ENCODE peak calls at places on chromosome 21, in four cellular contexts. One of them, this sample, is unnamed.

GRCh38 chr21:20215959-20216358 is 782.2 kb upstream of the NCAM2 start:
- DNase-seq in glutamatergic neuron: no peak
- DNase-seq in WTC11: no peak
- DNase-seq in cardiac muscle cell: no peak
- DNase-seq in this sample: no peak

GRCh38 chr21:30444204-30444603 is 4.1 kb downstream of the KRTAP15-1 start:
- DNase-seq in glutamatergic neuron: no peak
- DNase-seq in WTC11: peak
- DNase-seq in cardiac muscle cell: no peak
- DNase-seq in this sample: no peak

GRCh38 chr21:26177187-26177586 is 6.6 kb upstream of the APP start:
- DNase-seq in glutamatergic neuron: no peak
- DNase-seq in WTC11: no peak
- DNase-seq in cardiac muscle cell: no peak
- DNase-seq in this sample: no peak

GRCh38 chr21:29077651-29078090 is 4.2 kb upstream of the CCT8 start:
- DNase-seq in glutamatergic neuron: no peak
- DNase-seq in WTC11: no peak
- DNase-seq in cardiac muscle cell: peak
- DNase-seq in this sample: no peak

GRCh38 chr21:24280591-24280990 is 1326.7 kb downstream of the MRPL39 start:
- DNase-seq in glutamatergic neuron: no peak
- DNase-seq in WTC11: no peak
- DNase-seq in cardiac muscle cell: no peak
- DNase-seq in this sample: no peak

GRCh38 chr21:32131960-32132359 is 146.9 kb downstream of the MIS18A start:
- DNase-seq in glutamatergic neuron: no peak
- DNase-seq in WTC11: no peak
- DNase-seq in cardiac muscle cell: peak
- DNase-seq in this sample: no peak

GRCh38 chr21:28790335-28790734 is 202.3 kb downstream of the LTN1 start:
- DNase-seq in glutamatergic neuron: no peak
- DNase-seq in WTC11: no peak
- DNase-seq in cardiac muscle cell: no peak
- DNase-seq in this sample: no peak

GRCh38 chr21:31298618-31299269 is 45.3 kb downstream of the TIAM1 start:
- DNase-seq in glutamatergic neuron: no peak
- DNase-seq in WTC11: no peak
- DNase-seq in cardiac muscle cell: no peak
- DNase-seq in this sample: no peak

GRCh38 chr21:24163539-24163938 is 1443.7 kb downstream of the MRPL39 start:
- DNase-seq in glutamatergic neuron: no peak
- DNase-seq in WTC11: no peak
- DNase-seq in cardiac muscle cell: no peak
- DNase-seq in this sample: no peak

GRCh38 chr21:32412162-32412997 is at the start of gene EVA1C:
- DNase-seq in glutamatergic neuron: peak
- DNase-seq in WTC11: peak
- DNase-seq in cardiac muscle cell: peak
- DNase-seq in this sample: no peak

GRCh38 chr21:18318156-18318555 is 73.5 kb downstream of the CHODL start:
- DNase-seq in glutamatergic neuron: no peak
- DNase-seq in WTC11: no peak
- DNase-seq in cardiac muscle cell: no peak
- DNase-seq in this sample: no peak

GRCh38 chr21:33978585-33978984 is 63.0 kb upstream of the ATP5PO start:
- DNase-seq in glutamatergic neuron: no peak
- DNase-seq in WTC11: no peak
- DNase-seq in cardiac muscle cell: no peak
- DNase-seq in this sample: no peak

GRCh38 chr21:33924766-33925100 is 9.1 kb upstream of the ATP5PO start:
- DNase-seq in glutamatergic neuron: no peak
- DNase-seq in WTC11: no peak
- DNase-seq in cardiac muscle cell: no peak
- DNase-seq in this sample: no peak

GRCh38 chr21:33262921-33263320 is 3.2 kb upstream of the IL10RB start:
- DNase-seq in glutamatergic neuron: no peak
- DNase-seq in WTC11: no peak
- DNase-seq in cardiac muscle cell: no peak
- DNase-seq in this sample: no peak

GRCh38 chr21:33265664-33266049 is 510 bp upstream of the IL10RB start:
- DNase-seq in glutamatergic neuron: no peak
- DNase-seq in WTC11: no peak
- DNase-seq in cardiac muscle cell: no peak
- DNase-seq in this sample: peak

GRCh38 chr21:35850029-35850428 is 210.3 kb downstream of the SETD4 start:
- DNase-seq in glutamatergic neuron: no peak
- DNase-seq in WTC11: no peak
- DNase-seq in cardiac muscle cell: peak
- DNase-seq in this sample: no peak

GRCh38 chr21:40404319-40404906 is 442.5 kb downstream of the DSCAM start:
- DNase-seq in glutamatergic neuron: no peak
- DNase-seq in WTC11: no peak
- DNase-seq in cardiac muscle cell: no peak
- DNase-seq in this sample: no peak

GRCh38 chr21:35932232-35932911 is 128.0 kb downstream of the SETD4 start:
- DNase-seq in glutamatergic neuron: no peak
- DNase-seq in WTC11: no peak
- DNase-seq in cardiac muscle cell: peak
- DNase-seq in this sample: peak

GRCh38 chr21:26506951-26507350 is 66.1 kb downstream of the CYYR1 start:
- DNase-seq in glutamatergic neuron: no peak
- DNase-seq in WTC11: no peak
- DNase-seq in cardiac muscle cell: peak
- DNase-seq in this sample: no peak

GRCh38 chr21:35357041-35357780 is 308.1 kb upstream of the RUNX1 start:
- DNase-seq in glutamatergic neuron: no peak
- DNase-seq in WTC11: no peak
- DNase-seq in cardiac muscle cell: no peak
- DNase-seq in this sample: no peak

GRCh38 chr21:27759820-27760219 is 792.9 kb upstream of the ADAMTS5 start:
- DNase-seq in glutamatergic neuron: no peak
- DNase-seq in WTC11: no peak
- DNase-seq in cardiac muscle cell: peak
- DNase-seq in this sample: no peak

GRCh38 chr21:30216041-30216723 is at the start of gene CLDN8:
- DNase-seq in glutamatergic neuron: no peak
- DNase-seq in WTC11: no peak
- DNase-seq in cardiac muscle cell: no peak
- DNase-seq in this sample: no peak

GRCh38 chr21:32739946-32740345 is 12.1 kb upstream of the SYNJ1 start:
- DNase-seq in glutamatergic neuron: no peak
- DNase-seq in WTC11: no peak
- DNase-seq in cardiac muscle cell: no peak
- DNase-seq in this sample: no peak

GRCh38 chr21:32674731-32675130 is 53.1 kb downstream of the SYNJ1 start:
- DNase-seq in glutamatergic neuron: no peak
- DNase-seq in WTC11: no peak
- DNase-seq in cardiac muscle cell: no peak
- DNase-seq in this sample: no peak

GRCh38 chr21:39852021-39852721 is 15.1 kb upstream of the PCP4 start:
- DNase-seq in glutamatergic neuron: no peak
- DNase-seq in WTC11: no peak
- DNase-seq in cardiac muscle cell: no peak
- DNase-seq in this sample: no peak

GRCh38 chr21:33699277-33699676 is 57.0 kb downstream of the ITSN1 start:
- DNase-seq in glutamatergic neuron: no peak
- DNase-seq in WTC11: no peak
- DNase-seq in cardiac muscle cell: no peak
- DNase-seq in this sample: no peak

GRCh38 chr21:22575165-22575584 is 1577.0 kb downstream of the NCAM2 start:
- DNase-seq in glutamatergic neuron: no peak
- DNase-seq in WTC11: peak
- DNase-seq in cardiac muscle cell: no peak
- DNase-seq in this sample: no peak
- TF ChIP-seq CTCF in glutamatergic neuron: peak
- TF ChIP-seq CTCF in WTC11: peak
- TF ChIP-seq CTCF in cardiac muscle cell: no peak
- TF ChIP-seq CTCF in this sample: no peak

GRCh38 chr21:44489962-44490361 is 34.7 kb downstream of the LRRC3 start:
- DNase-seq in glutamatergic neuron: no peak
- DNase-seq in WTC11: no peak
- DNase-seq in cardiac muscle cell: no peak
- DNase-seq in this sample: no peak
- TF ChIP-seq CTCF in glutamatergic neuron: peak
- TF ChIP-seq CTCF in WTC11: peak
- TF ChIP-seq CTCF in cardiac muscle cell: peak
- TF ChIP-seq CTCF in this sample: peak

GRCh38 chr21:37548521-37548981 is 182.0 kb downstream of the DYRK1A start:
- DNase-seq in glutamatergic neuron: no peak
- DNase-seq in WTC11: no peak
- DNase-seq in cardiac muscle cell: no peak
- DNase-seq in this sample: no peak

GRCh38 chr21:37547615-37547975 is 181.0 kb downstream of the DYRK1A start:
- DNase-seq in glutamatergic neuron: no peak
- DNase-seq in WTC11: no peak
- DNase-seq in cardiac muscle cell: no peak
- DNase-seq in this sample: no peak

GRCh38 chr21:37546949-37547614 is 180.5 kb downstream of the DYRK1A start:
- DNase-seq in glutamatergic neuron: no peak
- DNase-seq in WTC11: no peak
- DNase-seq in cardiac muscle cell: peak
- DNase-seq in this sample: no peak

GRCh38 chr21:37542512-37542911 is 175.9 kb downstream of the DYRK1A start:
- DNase-seq in glutamatergic neuron: no peak
- DNase-seq in WTC11: no peak
- DNase-seq in cardiac muscle cell: no peak
- DNase-seq in this sample: no peak

GRCh38 chr21:37546299-37546908 is 179.8 kb downstream of the DYRK1A start:
- DNase-seq in glutamatergic neuron: no peak
- DNase-seq in WTC11: no peak
- DNase-seq in cardiac muscle cell: no peak
- DNase-seq in this sample: no peak
- TF ChIP-seq CTCF in glutamatergic neuron: no peak
- TF ChIP-seq CTCF in WTC11: no peak
- TF ChIP-seq CTCF in cardiac muscle cell: no peak
- TF ChIP-seq CTCF in this sample: no peak

GRCh38 chr21:41973861-41974751 is 20.3 kb upstream of the C2CD2 start:
- DNase-seq in glutamatergic neuron: no peak
- DNase-seq in WTC11: no peak
- DNase-seq in cardiac muscle cell: peak
- DNase-seq in this sample: peak
- TF ChIP-seq CTCF in glutamatergic neuron: no peak
- TF ChIP-seq CTCF in WTC11: no peak
- TF ChIP-seq CTCF in cardiac muscle cell: peak
- TF ChIP-seq CTCF in this sample: peak

DNA sequence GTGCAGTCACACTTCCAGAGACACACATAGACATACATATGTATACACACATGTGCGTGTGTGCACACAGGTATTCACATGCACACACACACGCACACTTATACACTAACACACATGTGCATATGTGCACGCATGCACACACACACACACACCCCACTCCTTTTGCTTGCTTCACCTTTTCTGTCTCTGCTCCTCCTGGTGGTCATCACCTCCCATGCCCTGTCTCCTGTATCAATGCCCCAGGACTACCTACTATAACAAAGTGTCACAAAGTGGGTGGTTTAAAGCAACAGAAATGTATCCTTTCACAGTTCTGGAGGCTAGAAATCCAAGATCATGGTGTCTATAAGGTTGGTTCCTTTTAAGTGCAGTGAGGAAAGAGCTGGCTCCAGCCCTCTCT is 27.4 kb downstream of the ETS2 start:
- DNase-seq in glutamatergic neuron: no peak
- DNase-seq in WTC11: no peak
- DNase-seq in cardiac muscle cell: no peak
- DNase-seq in this sample: no peak
- TF ChIP-seq CTCF in glutamatergic neuron: no peak
- TF ChIP-seq CTCF in WTC11: no peak
- TF ChIP-seq CTCF in cardiac muscle cell: no peak
- TF ChIP-seq CTCF in this sample: no peak

GRCh38 chr21:44294391-44295162 is 5.3 kb upstream of the PFKL start:
- DNase-seq in glutamatergic neuron: no peak
- DNase-seq in WTC11: no peak
- DNase-seq in cardiac muscle cell: peak
- DNase-seq in this sample: no peak

GRCh38 chr21:44295163-44295601 is 4.7 kb upstream of the PFKL start:
- DNase-seq in glutamatergic neuron: peak
- DNase-seq in WTC11: no peak
- DNase-seq in cardiac muscle cell: no peak
- DNase-seq in this sample: no peak

GRCh38 chr21:44296916-44297315 is 2.9 kb upstream of the PFKL start:
- DNase-seq in glutamatergic neuron: no peak
- DNase-seq in WTC11: no peak
- DNase-seq in cardiac muscle cell: no peak
- DNase-seq in this sample: no peak

GRCh38 chr21:44296103-44296519 is 3.7 kb upstream of the PFKL start:
- DNase-seq in glutamatergic neuron: no peak
- DNase-seq in WTC11: no peak
- DNase-seq in cardiac muscle cell: no peak
- DNase-seq in this sample: no peak

GRCh38 chr21:44295646-44296045 is 4.2 kb upstream of the PFKL start:
- DNase-seq in glutamatergic neuron: no peak
- DNase-seq in WTC11: no peak
- DNase-seq in cardiac muscle cell: no peak
- DNase-seq in this sample: peak
- TF ChIP-seq CTCF in glutamatergic neuron: no peak
- TF ChIP-seq CTCF in WTC11: no peak
- TF ChIP-seq CTCF in cardiac muscle cell: no peak
- TF ChIP-seq CTCF in this sample: no peak

DNA sequence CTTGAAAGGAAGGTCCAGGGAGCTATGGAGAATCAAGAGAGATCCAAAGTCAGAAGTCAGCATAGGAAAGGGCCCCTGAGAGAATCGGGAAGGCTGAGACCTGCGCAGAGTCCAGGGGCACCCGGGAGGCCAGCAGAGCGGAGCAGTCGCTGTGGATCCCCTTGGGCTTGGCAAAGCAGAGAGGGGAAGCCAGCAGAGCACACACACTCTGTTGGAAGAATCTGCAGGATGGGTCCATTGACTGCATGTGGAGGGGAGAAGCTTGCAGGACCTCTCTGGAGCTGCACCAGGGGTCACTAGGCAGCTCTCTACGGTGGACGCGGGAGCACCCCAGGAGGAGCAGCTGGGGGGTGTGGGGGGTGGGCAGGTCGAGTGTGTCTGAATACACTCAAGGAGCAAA is 6.4 kb downstream of the RIPK4 start:
- DNase-seq in glutamatergic neuron: no peak
- DNase-seq in WTC11: no peak
- DNase-seq in cardiac muscle cell: no peak
- DNase-seq in this sample: no peak
- TF ChIP-seq CTCF in glutamatergic neuron: no peak
- TF ChIP-seq CTCF in WTC11: no peak
- TF ChIP-seq CTCF in cardiac muscle cell: no peak
- TF ChIP-seq CTCF in this sample: no peak